ENCODE peak calls at places on chromosomes 12 and 14, in seven cellular contexts. Q is HCT116, L is HepG2, J is GM12878, N is K562, H is SK-N-SH, X is H1. G is an unnamed sample.

GRCh38 chr12:52440821-52441319 is 6.7 kb upstream of the KRT75 start:
- DNase-seq in N (no peak), J (no peak), Q (peak), H (no peak), X (no peak), L (no peak), G (no peak)

GRCh38 chr12:131454418-131455217 is 256.3 kb upstream of the SFSWAP start:
- DNase-seq in H (peak), N (peak), X (peak), L (peak), Q (peak), J (no peak), G (peak)

GRCh38 chr12:45831590-45831989 is 102.1 kb downstream of the ARID2 start:
- DNase-seq in X (no peak), H (no peak), Q (no peak), N (no peak), J (no peak), L (no peak), G (no peak)

GRCh38 chr12:105748806-105749600 is 389.8 kb downstream of the NUAK1 start:
- DNase-seq in X (no peak), H (no peak), Q (no peak), J (no peak), L (no peak), N (no peak), G (no peak)

GRCh38 chr14:77151245-77151644 is 9.7 kb upstream of the ZDHHC22 start:
- DNase-seq in X (no peak), N (peak), L (no peak), J (no peak), H (peak), Q (no peak), G (no peak)

GRCh38 chr12:77433799-77434198 is 368.4 kb upstream of the E2F7 start:
- DNase-seq in Q (no peak), H (no peak), N (no peak), J (no peak), L (no peak), X (no peak), G (no peak)

GRCh38 chr12:114430306-114430705 is 24.4 kb upstream of the TBX5 start:
- DNase-seq in H (no peak), X (no peak), Q (no peak), J (no peak), L (no peak), N (no peak), G (no peak)

GRCh38 chr12:34379142-34379541 is 356.8 kb downstream of the ALG10 start:
- DNase-seq in H (peak), Q (no peak), N (no peak), L (no peak), X (no peak), J (no peak), G (no peak)

GRCh38 chr14:89365071-89365801 is 51.8 kb downstream of the FOXN3 start:
- DNase-seq in Q (no peak), J (peak), L (no peak), N (no peak), X (no peak), H (no peak), G (no peak)

GRCh38 chr12:102510031-102510430 is 29.7 kb upstream of the IGF1 start:
- DNase-seq in X (no peak), N (no peak), Q (no peak), L (no peak), H (no peak), J (no peak), G (no peak)

GRCh38 chr14:20659813-20660395 is 18.4 kb upstream of the OR6S1 start:
- DNase-seq in J (no peak), Q (no peak), N (no peak), X (no peak), H (no peak), L (no peak), G (no peak)

GRCh38 chr12:58099476-58099875 is 158.1 kb downstream of the ATP23 start:
- DNase-seq in J (no peak), X (no peak), Q (no peak), N (no peak), H (no peak), L (no peak), G (no peak)

GRCh38 chr12:22361785-22362184 is 27.3 kb upstream of the ST8SIA1 start:
- DNase-seq in X (peak), J (no peak), N (no peak), H (no peak), L (no peak), Q (no peak), G (no peak)

GRCh38 chr14:61651355-61651754 is 44.0 kb upstream of the HIF1A start:
- DNase-seq in L (no peak), J (no peak), Q (no peak), H (no peak), X (no peak), N (no peak), G (no peak)

GRCh38 chr14:61653507-61653906 is 41.8 kb upstream of the HIF1A start:
- DNase-seq in Q (no peak), N (no peak), J (no peak), X (no peak), H (no peak), L (no peak), G (no peak)

GRCh38 chr14:61655777-61656176 is 39.5 kb upstream of the HIF1A start:
- DNase-seq in X (no peak), Q (no peak), L (no peak), H (no peak), J (no peak), N (no peak), G (no peak)

GRCh38 chr14:61654026-61654425 is 41.3 kb upstream of the HIF1A start:
- DNase-seq in Q (no peak), L (no peak), N (no peak), X (no peak), J (no peak), H (no peak), G (no peak)

DNA sequence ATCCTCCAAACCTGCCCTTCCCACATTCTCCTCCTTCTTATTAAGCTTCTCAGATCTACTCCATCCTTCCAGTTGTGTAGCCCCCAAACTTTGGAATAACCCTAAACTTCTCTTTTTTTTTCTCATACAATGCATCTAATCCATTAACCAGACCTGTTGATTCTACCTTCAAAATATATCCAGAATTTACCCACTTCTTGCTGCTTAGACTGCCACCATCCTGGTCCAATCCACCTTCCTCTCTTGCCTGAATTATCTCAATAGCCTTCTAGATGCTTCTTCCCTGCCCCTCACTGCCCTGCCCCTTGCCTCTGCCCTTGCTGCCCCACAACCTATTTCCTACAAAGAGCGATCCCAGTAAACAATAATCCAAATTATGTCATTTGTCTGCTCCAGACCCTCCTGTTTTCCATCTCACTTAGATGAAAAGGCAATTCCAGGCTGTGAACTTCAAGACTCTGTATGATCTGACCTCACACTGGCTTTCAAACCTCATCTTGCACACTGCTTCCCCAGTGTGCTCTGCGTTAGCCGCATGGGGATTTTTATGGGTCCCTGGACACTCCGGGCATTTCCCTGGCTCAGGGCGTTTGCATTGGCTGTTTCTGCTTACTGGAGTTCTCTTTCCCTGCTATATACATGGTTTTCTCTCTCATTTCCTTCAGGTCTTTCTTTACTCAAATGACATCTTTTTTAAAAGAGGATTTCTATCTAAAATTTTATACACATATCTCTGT is 42.6 kb upstream of the HIF1A start:
- DNase-seq in H (no peak), L (no peak), Q (no peak), N (no peak), J (no peak), X (no peak), G (peak)
- TF ChIP-seq JUND in H (no peak), L (no peak), Q (no peak), N (no peak), J (no peak), X (no peak), G (no peak)

GRCh38 chr12:122981036-122981471 is 573 bp downstream of the ARL6IP4 start:
- DNase-seq in L (no peak), N (peak), J (no peak), H (peak), Q (no peak), X (no peak), G (no peak)

GRCh38 chr12:122978507-122978955 is 1.9 kb upstream of the ARL6IP4 start:
- DNase-seq in J (no peak), H (no peak), N (no peak), L (no peak), X (no peak), Q (no peak), G (no peak)

GRCh38 chr12:122980192-122981035 is at the start of gene ARL6IP4:
- DNase-seq in H (peak), J (no peak), L (no peak), Q (no peak), X (no peak), N (peak), G (peak)

GRCh38 chr12:122979001-122979907 is 1.2 kb upstream of the ARL6IP4 start:
- DNase-seq in L (no peak), Q (no peak), X (no peak), N (no peak), H (peak), J (no peak), G (no peak)

GRCh38 chr12:122979908-122980191 is 631 bp upstream of the ARL6IP4 start:
- DNase-seq in Q (no peak), N (no peak), H (no peak), X (no peak), J (no peak), L (no peak), G (no peak)
- TF ChIP-seq JUND in Q (no peak), N (no peak), H (no peak), X (no peak), J (no peak), L (no peak), G (no peak)

GRCh38 chr14:105168979-105169507 is 467 bp upstream of the JAG2 start:
- DNase-seq in H (peak), X (no peak), N (peak), L (no peak), Q (no peak), J (no peak), G (peak)
- TF ChIP-seq JUND in H (no peak), X (no peak), N (no peak), L (no peak), Q (no peak), J (no peak), G (no peak)

GRCh38 chr12:4044101-4044500 is 170.9 kb upstream of the PARP11 start:
- DNase-seq in N (no peak), X (no peak), H (no peak), Q (no peak), L (no peak), J (no peak), G (no peak)

GRCh38 chr12:4046150-4046845 is 173.1 kb upstream of the PARP11 start:
- DNase-seq in Q (no peak), X (no peak), N (no peak), H (no peak), L (no peak), J (no peak), G (no peak)

GRCh38 chr12:4045433-4045760 is 172.2 kb upstream of the PARP11 start:
- DNase-seq in J (no peak), H (no peak), Q (no peak), N (no peak), X (no peak), L (no peak), G (no peak)

GRCh38 chr12:4047441-4047840 is 174.2 kb upstream of the PARP11 start:
- DNase-seq in Q (no peak), J (no peak), N (no peak), X (no peak), L (no peak), H (no peak), G (no peak)

GRCh38 chr12:4044736-4045432 is 171.7 kb upstream of the PARP11 start:
- DNase-seq in H (no peak), L (no peak), J (no peak), X (no peak), N (no peak), Q (no peak), G (no peak)
- TF ChIP-seq JUND in H (no peak), L (no peak), J (no peak), X (no peak), N (no peak), Q (no peak), G (no peak)

GRCh38 chr12:23895792-23896218 is 53.7 kb downstream of the SOX5 start:
- DNase-seq in J (no peak), X (peak), N (no peak), H (no peak), Q (no peak), L (no peak), G (no peak)
- TF ChIP-seq JUND in J (no peak), X (no peak), N (no peak), H (no peak), Q (no peak), L (no peak), G (no peak)

GRCh38 chr12:85279449-85280137 is 427 bp upstream of the ALX1 start:
- DNase-seq in L (no peak), Q (no peak), J (no peak), H (peak), N (no peak), X (no peak), G (no peak)
- TF ChIP-seq JUND in L (no peak), Q (no peak), J (no peak), H (no peak), N (no peak), X (no peak), G (no peak)

GRCh38 chr12:16331998-16332397 is 15.4 kb upstream of the MGST1 start:
- DNase-seq in X (no peak), H (no peak), J (no peak), Q (no peak), L (no peak), N (no peak), G (no peak)
- TF ChIP-seq JUND in X (no peak), H (no peak), J (no peak), Q (no peak), L (no peak), N (no peak), G (peak)

DNA sequence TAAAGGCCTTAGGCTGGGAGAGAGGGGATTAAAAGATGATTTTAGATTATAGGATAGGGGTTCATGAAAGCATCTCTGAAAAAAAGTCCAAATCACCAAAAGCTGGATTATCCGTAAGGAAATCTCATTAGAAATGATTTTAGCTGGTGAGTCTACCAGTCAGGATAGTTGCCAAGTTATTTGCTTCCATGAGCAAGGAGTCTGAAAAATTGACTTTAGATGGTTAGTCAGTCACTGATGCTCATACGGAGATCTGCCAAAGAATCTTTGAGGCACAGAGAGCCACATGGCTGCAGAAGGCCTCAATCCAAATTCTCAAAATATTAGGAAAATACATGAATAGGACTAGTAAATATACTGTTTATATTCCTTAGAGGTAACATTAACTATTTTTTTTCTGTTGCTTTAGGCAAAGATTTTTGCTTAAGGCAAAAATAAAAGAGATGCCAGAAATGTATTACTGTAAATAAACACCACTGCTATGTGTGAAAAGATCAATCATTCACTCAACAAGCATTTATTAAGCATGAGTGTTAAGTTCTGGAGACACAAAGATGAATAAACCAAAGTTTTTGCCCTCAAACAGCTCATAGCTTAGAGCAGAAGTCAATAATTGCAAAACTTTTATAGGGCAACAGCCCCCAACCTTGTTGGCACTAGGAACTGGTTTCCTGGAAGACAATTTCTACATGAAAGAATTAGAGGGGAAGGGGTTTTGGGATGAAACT is 105.2 kb downstream of the BBS10 start:
- DNase-seq in N (no peak), Q (no peak), J (no peak), H (no peak), X (no peak), L (no peak), G (no peak)
- TF ChIP-seq JUND in N (no peak), Q (no peak), J (no peak), H (no peak), X (no peak), L (no peak), G (no peak)